ENCODE peak calls at places on chromosomes 5 and 9, in five cellular contexts. One of them, this sample, is unnamed.

GRCh38 chr5:145294321-145294720 is 540.8 kb downstream of the PRELID2 start:
- DNase-seq in NT2/D1: no peak
- DNase-seq in HepG2: no peak
- DNase-seq in H1: no peak
- DNase-seq in GM12878: no peak
- DNase-seq in this sample: no peak

GRCh38 chr5:34511063-34511462 is 145.1 kb upstream of the RAI14 start:
- DNase-seq in NT2/D1: no peak
- DNase-seq in HepG2: no peak
- DNase-seq in H1: no peak
- DNase-seq in GM12878: no peak
- DNase-seq in this sample: no peak

GRCh38 chr9:72485821-72486605 is 35.4 kb upstream of the TMC1 start:
- DNase-seq in NT2/D1: no peak
- DNase-seq in HepG2: no peak
- DNase-seq in H1: no peak
- DNase-seq in GM12878: no peak
- DNase-seq in this sample: no peak

GRCh38 chr5:129246088-129246487 is 151.5 kb downstream of the ISOC1 start:
- DNase-seq in NT2/D1: no peak
- DNase-seq in HepG2: no peak
- DNase-seq in H1: no peak
- DNase-seq in GM12878: no peak
- DNase-seq in this sample: no peak

GRCh38 chr5:43041669-43042175 is 1.6 kb upstream of the ANXA2R start:
- DNase-seq in NT2/D1: no peak
- DNase-seq in HepG2: peak; percentile 46
- DNase-seq in H1: no peak
- DNase-seq in GM12878: no peak
- DNase-seq in this sample: no peak

GRCh38 chr9:82354260-82354659 is 365.7 kb downstream of the SPATA31D1 start:
- DNase-seq in NT2/D1: no peak
- DNase-seq in HepG2: no peak
- DNase-seq in H1: no peak
- DNase-seq in GM12878: no peak
- DNase-seq in this sample: no peak

GRCh38 chr5:92890841-92891244 is 690.2 kb downstream of the NR2F1-AS1 start:
- DNase-seq in NT2/D1: no peak
- DNase-seq in HepG2: peak; percentile 47
- DNase-seq in H1: no peak
- DNase-seq in GM12878: no peak
- DNase-seq in this sample: no peak

GRCh38 chr9:89179535-89179919 is 909 bp upstream of the SHC3 start:
- DNase-seq in NT2/D1: no peak
- DNase-seq in HepG2: no peak
- DNase-seq in H1: no peak
- DNase-seq in GM12878: no peak
- DNase-seq in this sample: no peak

GRCh38 chr9:110069326-110070248 is 138.4 kb downstream of the C9orf152 start:
- DNase-seq in NT2/D1: no peak
- DNase-seq in HepG2: no peak
- DNase-seq in H1: no peak
- DNase-seq in GM12878: no peak
- DNase-seq in this sample: no peak

DNA sequence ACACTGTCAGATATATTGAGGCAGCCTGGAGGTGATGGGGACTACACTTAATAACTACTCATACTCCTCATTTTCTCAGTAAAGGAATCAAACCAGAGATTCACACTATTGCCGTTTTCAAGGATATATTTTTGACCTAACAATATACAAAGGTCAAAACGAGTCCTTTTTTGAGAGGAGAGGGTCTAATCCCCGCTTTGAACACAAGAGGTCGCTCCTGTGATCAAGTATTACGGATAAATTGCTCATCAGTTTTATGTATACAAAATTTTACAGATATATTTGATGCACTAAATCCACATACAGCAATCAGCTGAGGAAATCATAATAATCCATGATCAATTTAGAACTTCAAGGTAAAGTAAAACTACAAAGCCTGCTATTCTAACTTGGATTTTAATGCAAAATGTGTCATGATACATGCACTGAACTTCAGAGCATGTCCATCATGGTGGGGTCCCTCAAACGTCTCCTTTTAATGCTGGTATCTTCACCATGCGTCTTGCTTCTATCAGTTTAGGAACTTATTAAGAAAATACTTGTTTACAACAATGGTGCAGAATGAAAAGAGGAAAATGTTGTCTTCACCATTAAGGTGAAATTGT is 2.5 kb upstream of the ISL1 start:
- DNase-seq in NT2/D1: no peak
- DNase-seq in HepG2: peak; percentile 6
- DNase-seq in H1: no peak
- DNase-seq in GM12878: no peak
- DNase-seq in this sample: no peak
- TF ChIP-seq SUZ12 in NT2/D1: peak; percentile 27
- TF ChIP-seq SUZ12 in HepG2: no peak
- TF ChIP-seq SUZ12 in H1: no peak
- TF ChIP-seq SUZ12 in GM12878: no peak
- TF ChIP-seq SUZ12 in this sample: no peak

GRCh38 chr5:170896779-170897178 is 35.0 kb downstream of the RANBP17 start:
- DNase-seq in NT2/D1: peak; percentile 16
- DNase-seq in HepG2: no peak
- DNase-seq in H1: peak; percentile 49
- DNase-seq in GM12878: no peak
- DNase-seq in this sample: peak; percentile 56
- TF ChIP-seq SUZ12 in NT2/D1: no peak
- TF ChIP-seq SUZ12 in HepG2: no peak
- TF ChIP-seq SUZ12 in H1: no peak
- TF ChIP-seq SUZ12 in GM12878: no peak
- TF ChIP-seq SUZ12 in this sample: no peak

GRCh38 chr5:62579761-62580160 is 1.1 kb downstream of the LRRC70 start:
- DNase-seq in NT2/D1: no peak
- DNase-seq in HepG2: no peak
- DNase-seq in H1: no peak
- DNase-seq in GM12878: no peak
- DNase-seq in this sample: no peak

GRCh38 chr5:62577488-62577887 is 1.1 kb upstream of the LRRC70 start:
- DNase-seq in NT2/D1: no peak
- DNase-seq in HepG2: no peak
- DNase-seq in H1: no peak
- DNase-seq in GM12878: no peak
- DNase-seq in this sample: no peak

GRCh38 chr5:62576570-62577172 is 1.9 kb upstream of the LRRC70 start:
- DNase-seq in NT2/D1: no peak
- DNase-seq in HepG2: no peak
- DNase-seq in H1: no peak
- DNase-seq in GM12878: no peak
- DNase-seq in this sample: no peak

GRCh38 chr5:62575556-62575955 is 3.1 kb upstream of the LRRC70 start:
- DNase-seq in NT2/D1: no peak
- DNase-seq in HepG2: no peak
- DNase-seq in H1: no peak
- DNase-seq in GM12878: no peak
- DNase-seq in this sample: no peak

GRCh38 chr5:62578540-62578939 is at the start of gene LRRC70:
- DNase-seq in NT2/D1: peak; percentile 23
- DNase-seq in HepG2: peak; percentile 74
- DNase-seq in H1: no peak
- DNase-seq in GM12878: peak; percentile 35
- DNase-seq in this sample: no peak
- TF ChIP-seq SUZ12 in NT2/D1: no peak
- TF ChIP-seq SUZ12 in HepG2: no peak
- TF ChIP-seq SUZ12 in H1: no peak
- TF ChIP-seq SUZ12 in GM12878: no peak
- TF ChIP-seq SUZ12 in this sample: no peak

GRCh38 chr5:58452566-58453258 is 7.2 kb downstream of the PLK2 start:
- DNase-seq in NT2/D1: no peak
- DNase-seq in HepG2: no peak
- DNase-seq in H1: no peak
- DNase-seq in GM12878: no peak
- DNase-seq in this sample: no peak
- TF ChIP-seq SUZ12 in NT2/D1: no peak
- TF ChIP-seq SUZ12 in HepG2: no peak
- TF ChIP-seq SUZ12 in H1: no peak
- TF ChIP-seq SUZ12 in GM12878: no peak
- TF ChIP-seq SUZ12 in this sample: no peak

DNA sequence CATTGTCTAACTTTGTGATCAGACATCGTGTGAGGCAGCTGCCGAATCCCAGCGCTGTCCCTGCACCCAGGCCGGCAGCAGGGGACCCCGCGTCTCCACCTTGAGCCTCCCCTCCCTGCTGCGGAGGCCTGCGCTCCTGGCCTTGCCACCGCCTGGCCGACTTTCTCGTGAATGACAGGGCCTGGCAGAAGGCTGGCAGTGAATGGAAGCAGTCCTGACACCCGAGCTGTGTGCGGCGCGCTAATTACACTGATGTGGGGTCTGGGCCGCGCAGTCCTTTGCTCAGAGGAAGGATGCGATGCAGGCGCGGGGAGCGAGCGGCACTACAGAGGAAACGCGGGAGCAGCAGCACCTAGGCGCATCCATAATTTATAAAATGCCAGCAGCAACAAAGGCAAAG is 40.3 kb downstream of the POU4F3 start:
- DNase-seq in NT2/D1: no peak
- DNase-seq in HepG2: no peak
- DNase-seq in H1: no peak
- DNase-seq in GM12878: no peak
- DNase-seq in this sample: no peak
- TF ChIP-seq SUZ12 in NT2/D1: no peak
- TF ChIP-seq SUZ12 in HepG2: no peak
- TF ChIP-seq SUZ12 in H1: no peak
- TF ChIP-seq SUZ12 in GM12878: no peak
- TF ChIP-seq SUZ12 in this sample: no peak

DNA sequence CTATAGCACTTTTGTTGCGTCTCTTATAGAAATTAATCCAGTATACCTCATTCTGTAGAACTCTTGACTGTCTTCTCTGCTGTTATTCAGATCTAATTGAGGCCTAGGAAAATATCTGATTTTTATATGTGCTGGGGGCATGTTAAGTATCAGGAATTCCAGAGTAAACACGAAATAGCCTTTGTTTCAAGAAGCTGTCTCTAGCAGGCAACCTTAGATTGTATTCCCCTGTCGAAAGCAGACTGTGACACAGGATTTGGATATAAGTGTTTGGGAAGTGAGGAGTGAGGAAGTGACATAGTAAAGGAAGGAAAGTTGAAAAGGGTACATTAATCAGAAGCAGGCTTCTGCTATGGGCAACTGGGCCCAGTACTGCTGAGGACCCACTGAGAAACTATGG is 72.1 kb upstream of the RASA1 start:
- DNase-seq in NT2/D1: no peak
- DNase-seq in HepG2: no peak
- DNase-seq in H1: no peak
- DNase-seq in GM12878: no peak
- DNase-seq in this sample: no peak
- TF ChIP-seq SUZ12 in NT2/D1: no peak
- TF ChIP-seq SUZ12 in HepG2: no peak
- TF ChIP-seq SUZ12 in H1: no peak
- TF ChIP-seq SUZ12 in GM12878: no peak
- TF ChIP-seq SUZ12 in this sample: no peak

GRCh38 chr5:35857606-35858205 is 1.0 kb downstream of the IL7R start:
- DNase-seq in NT2/D1: no peak
- DNase-seq in HepG2: no peak
- DNase-seq in H1: no peak
- DNase-seq in GM12878: no peak
- DNase-seq in this sample: no peak
- TF ChIP-seq SUZ12 in NT2/D1: no peak
- TF ChIP-seq SUZ12 in HepG2: no peak
- TF ChIP-seq SUZ12 in H1: no peak
- TF ChIP-seq SUZ12 in GM12878: no peak
- TF ChIP-seq SUZ12 in this sample: no peak

GRCh38 chr5:95930541-95930940 is 31.1 kb downstream of the ELL2 start:
- DNase-seq in NT2/D1: no peak
- DNase-seq in HepG2: no peak
- DNase-seq in H1: no peak
- DNase-seq in GM12878: no peak
- DNase-seq in this sample: no peak
- TF ChIP-seq SUZ12 in NT2/D1: no peak
- TF ChIP-seq SUZ12 in HepG2: no peak
- TF ChIP-seq SUZ12 in H1: no peak
- TF ChIP-seq SUZ12 in GM12878: no peak
- TF ChIP-seq SUZ12 in this sample: no peak